ENCODE peak calls at places on chromosome 19, in ten cellular contexts. One of them, this sample, is unnamed.

GRCh38 chr19:36997152-36997842 is 80.9 kb upstream of the ZNF420 start:
- DNase-seq in ascending aorta: no peak
- DNase-seq in lower leg skin: no peak
- DNase-seq in thyroid gland: no peak
- DNase-seq in heart left ventricle: no peak
- DNase-seq in testis: no peak
- DNase-seq in transverse colon: no peak
- DNase-seq in colonic mucosa: no peak
- DNase-seq in PC-3: no peak
- DNase-seq in body of pancreas: no peak
- DNase-seq in this sample: no peak

GRCh38 chr19:3119782-3120380 is 16.0 kb upstream of the GNA15 start:
- DNase-seq in ascending aorta: no peak
- DNase-seq in lower leg skin: no peak
- DNase-seq in thyroid gland: no peak
- DNase-seq in heart left ventricle: no peak
- DNase-seq in testis: no peak
- DNase-seq in transverse colon: no peak
- DNase-seq in colonic mucosa: no peak
- DNase-seq in PC-3: no peak
- DNase-seq in body of pancreas: no peak
- DNase-seq in this sample: no peak

GRCh38 chr19:15288146-15288963 is 44.0 kb downstream of the BRD4 start:
- DNase-seq in ascending aorta: no peak
- DNase-seq in lower leg skin: peak
- DNase-seq in thyroid gland: peak
- DNase-seq in heart left ventricle: no peak
- DNase-seq in testis: peak
- DNase-seq in transverse colon: no peak
- DNase-seq in colonic mucosa: no peak
- DNase-seq in PC-3: no peak
- DNase-seq in body of pancreas: no peak
- DNase-seq in this sample: peak

GRCh38 chr19:56808717-56809392 is 31.7 kb downstream of the PEG3 start:
- DNase-seq in ascending aorta: no peak
- DNase-seq in lower leg skin: no peak
- DNase-seq in thyroid gland: no peak
- DNase-seq in heart left ventricle: no peak
- DNase-seq in testis: no peak
- DNase-seq in transverse colon: no peak
- DNase-seq in colonic mucosa: no peak
- DNase-seq in PC-3: no peak
- DNase-seq in body of pancreas: no peak
- DNase-seq in this sample: no peak

GRCh38 chr19:11987405-11988231 is 22.8 kb downstream of the ZNF763 start:
- DNase-seq in ascending aorta: peak
- DNase-seq in lower leg skin: peak
- DNase-seq in thyroid gland: peak
- DNase-seq in heart left ventricle: peak
- DNase-seq in testis: peak
- DNase-seq in transverse colon: peak
- DNase-seq in colonic mucosa: peak
- DNase-seq in PC-3: peak
- DNase-seq in body of pancreas: peak
- DNase-seq in this sample: peak

GRCh38 chr19:49427339-49427738 is 2.2 kb downstream of the GFY start:
- DNase-seq in ascending aorta: no peak
- DNase-seq in lower leg skin: no peak
- DNase-seq in thyroid gland: no peak
- DNase-seq in heart left ventricle: peak
- DNase-seq in testis: no peak
- DNase-seq in transverse colon: no peak
- DNase-seq in colonic mucosa: no peak
- DNase-seq in PC-3: no peak
- DNase-seq in body of pancreas: no peak
- DNase-seq in this sample: no peak

GRCh38 chr19:16325161-16325527 is 518 bp downstream of the KLF2 start:
- DNase-seq in ascending aorta: no peak
- DNase-seq in lower leg skin: peak
- DNase-seq in thyroid gland: no peak
- DNase-seq in heart left ventricle: peak
- DNase-seq in testis: peak
- DNase-seq in transverse colon: peak
- DNase-seq in colonic mucosa: peak
- DNase-seq in PC-3: no peak
- DNase-seq in body of pancreas: no peak
- DNase-seq in this sample: no peak

GRCh38 chr19:29537181-29537580 is 11.4 kb downstream of the VSTM2B start:
- DNase-seq in ascending aorta: peak
- DNase-seq in lower leg skin: peak
- DNase-seq in thyroid gland: no peak
- DNase-seq in heart left ventricle: no peak
- DNase-seq in testis: peak
- DNase-seq in transverse colon: no peak
- DNase-seq in colonic mucosa: no peak
- DNase-seq in PC-3: no peak
- DNase-seq in body of pancreas: no peak
- DNase-seq in this sample: no peak

GRCh38 chr19:30362156-30362754 is 9.9 kb upstream of the ZNF536 start:
- DNase-seq in ascending aorta: peak
- DNase-seq in lower leg skin: peak
- DNase-seq in thyroid gland: no peak
- DNase-seq in heart left ventricle: no peak
- DNase-seq in testis: no peak
- DNase-seq in transverse colon: no peak
- DNase-seq in colonic mucosa: no peak
- DNase-seq in PC-3: no peak
- DNase-seq in body of pancreas: no peak
- DNase-seq in this sample: no peak

GRCh38 chr19:16338470-16339360 is 14.1 kb downstream of the KLF2 start:
- DNase-seq in ascending aorta: peak
- DNase-seq in lower leg skin: no peak
- DNase-seq in thyroid gland: no peak
- DNase-seq in heart left ventricle: peak
- DNase-seq in testis: peak
- DNase-seq in transverse colon: peak
- DNase-seq in colonic mucosa: no peak
- DNase-seq in PC-3: peak
- DNase-seq in body of pancreas: peak
- DNase-seq in this sample: peak

GRCh38 chr19:9885077-9885552 is 50.0 kb downstream of the PIN1 start:
- DNase-seq in ascending aorta: no peak
- DNase-seq in lower leg skin: no peak
- DNase-seq in thyroid gland: no peak
- DNase-seq in heart left ventricle: peak
- DNase-seq in testis: peak
- DNase-seq in transverse colon: no peak
- DNase-seq in colonic mucosa: no peak
- DNase-seq in PC-3: peak
- DNase-seq in body of pancreas: peak
- DNase-seq in this sample: no peak

GRCh38 chr19:10427169-10427568 is 6.8 kb downstream of the PDE4A start:
- DNase-seq in ascending aorta: no peak
- DNase-seq in lower leg skin: no peak
- DNase-seq in thyroid gland: no peak
- DNase-seq in heart left ventricle: no peak
- DNase-seq in testis: no peak
- DNase-seq in transverse colon: no peak
- DNase-seq in colonic mucosa: no peak
- DNase-seq in PC-3: no peak
- DNase-seq in body of pancreas: no peak
- DNase-seq in this sample: no peak

GRCh38 chr19:50669319-50670101 is 20.3 kb downstream of the C19orf81 start:
- DNase-seq in ascending aorta: no peak
- DNase-seq in lower leg skin: no peak
- DNase-seq in thyroid gland: no peak
- DNase-seq in heart left ventricle: no peak
- DNase-seq in testis: peak
- DNase-seq in transverse colon: peak
- DNase-seq in colonic mucosa: peak
- DNase-seq in PC-3: peak
- DNase-seq in body of pancreas: peak
- DNase-seq in this sample: peak

GRCh38 chr19:30391554-30392551 is 19.7 kb downstream of the ZNF536 start:
- DNase-seq in ascending aorta: no peak
- DNase-seq in lower leg skin: no peak
- DNase-seq in thyroid gland: no peak
- DNase-seq in heart left ventricle: no peak
- DNase-seq in testis: no peak
- DNase-seq in transverse colon: no peak
- DNase-seq in colonic mucosa: no peak
- DNase-seq in PC-3: no peak
- DNase-seq in body of pancreas: no peak
- DNase-seq in this sample: peak

DNA sequence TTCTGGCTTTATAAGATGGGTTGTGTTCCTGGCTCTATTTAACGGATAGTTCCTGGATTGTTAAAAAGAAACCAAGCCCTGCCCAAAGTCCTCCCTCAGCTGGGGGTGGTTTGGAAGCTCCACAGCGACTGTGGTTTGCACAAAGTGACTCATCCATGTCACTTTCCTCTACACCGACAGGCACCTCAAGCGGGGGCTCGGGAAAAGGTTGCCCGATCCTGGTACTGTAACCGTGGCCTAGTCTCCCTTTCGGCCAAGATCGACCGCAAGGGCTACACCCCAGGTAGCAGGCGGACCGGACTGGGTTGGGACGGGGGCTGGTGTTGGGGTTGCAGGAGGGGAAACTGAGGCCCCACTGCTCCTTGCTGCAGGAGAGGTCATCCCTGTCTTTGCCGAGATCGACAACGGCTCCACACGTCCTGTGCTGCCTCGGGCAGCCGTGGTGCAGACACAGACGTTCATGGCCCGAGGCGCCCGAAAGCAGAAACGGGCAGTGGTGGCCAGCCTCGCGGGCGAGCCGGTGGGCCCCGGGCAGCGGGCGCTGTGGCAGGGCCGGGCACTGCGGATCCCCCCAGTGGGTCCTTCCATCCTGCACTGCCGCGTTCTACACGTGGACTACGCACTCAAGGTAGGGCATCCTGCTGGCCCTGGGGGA is 1.6 kb downstream of the ARRDC2 start:
- DNase-seq in ascending aorta: no peak
- DNase-seq in lower leg skin: no peak
- DNase-seq in thyroid gland: no peak
- DNase-seq in heart left ventricle: no peak
- DNase-seq in testis: no peak
- DNase-seq in transverse colon: no peak
- DNase-seq in colonic mucosa: no peak
- DNase-seq in PC-3: peak
- DNase-seq in body of pancreas: no peak
- DNase-seq in this sample: no peak
- H3K4me3 ChIP-seq in ascending aorta: peak
- H3K4me3 ChIP-seq in lower leg skin: peak
- H3K4me3 ChIP-seq in thyroid gland: peak
- H3K4me3 ChIP-seq in heart left ventricle: peak
- H3K4me3 ChIP-seq in testis: no peak
- H3K4me3 ChIP-seq in transverse colon: peak
- H3K4me3 ChIP-seq in colonic mucosa: peak
- H3K4me3 ChIP-seq in PC-3: peak
- H3K4me3 ChIP-seq in body of pancreas: no peak
- H3K4me3 ChIP-seq in this sample: no peak

GRCh38 chr19:45164577-45165335 is 4.0 kb upstream of the NKPD1 start:
- DNase-seq in ascending aorta: no peak
- DNase-seq in lower leg skin: peak
- DNase-seq in thyroid gland: peak
- DNase-seq in heart left ventricle: peak
- DNase-seq in testis: peak
- DNase-seq in transverse colon: peak
- DNase-seq in colonic mucosa: peak
- DNase-seq in PC-3: no peak
- DNase-seq in body of pancreas: peak
- DNase-seq in this sample: peak

GRCh38 chr19:45163751-45164150 is 3.0 kb upstream of the NKPD1 start:
- DNase-seq in ascending aorta: no peak
- DNase-seq in lower leg skin: no peak
- DNase-seq in thyroid gland: no peak
- DNase-seq in heart left ventricle: no peak
- DNase-seq in testis: no peak
- DNase-seq in transverse colon: no peak
- DNase-seq in colonic mucosa: no peak
- DNase-seq in PC-3: no peak
- DNase-seq in body of pancreas: no peak
- DNase-seq in this sample: no peak

GRCh38 chr19:45168767-45169351 is 8.1 kb upstream of the NKPD1 start:
- DNase-seq in ascending aorta: no peak
- DNase-seq in lower leg skin: no peak
- DNase-seq in thyroid gland: no peak
- DNase-seq in heart left ventricle: no peak
- DNase-seq in testis: no peak
- DNase-seq in transverse colon: no peak
- DNase-seq in colonic mucosa: no peak
- DNase-seq in PC-3: no peak
- DNase-seq in body of pancreas: no peak
- DNase-seq in this sample: no peak

GRCh38 chr19:45169602-45170001 is 8.4 kb downstream of the TRAPPC6A start:
- DNase-seq in ascending aorta: no peak
- DNase-seq in lower leg skin: no peak
- DNase-seq in thyroid gland: no peak
- DNase-seq in heart left ventricle: no peak
- DNase-seq in testis: no peak
- DNase-seq in transverse colon: no peak
- DNase-seq in colonic mucosa: no peak
- DNase-seq in PC-3: no peak
- DNase-seq in body of pancreas: no peak
- DNase-seq in this sample: no peak

GRCh38 chr19:45166723-45167252 is 6.0 kb upstream of the NKPD1 start:
- DNase-seq in ascending aorta: no peak
- DNase-seq in lower leg skin: no peak
- DNase-seq in thyroid gland: no peak
- DNase-seq in heart left ventricle: peak
- DNase-seq in testis: no peak
- DNase-seq in transverse colon: no peak
- DNase-seq in colonic mucosa: no peak
- DNase-seq in PC-3: no peak
- DNase-seq in body of pancreas: no peak
- DNase-seq in this sample: no peak
- TF ChIP-seq CTCF in ascending aorta: no peak
- TF ChIP-seq CTCF in lower leg skin: no peak
- TF ChIP-seq CTCF in thyroid gland: no peak
- TF ChIP-seq CTCF in heart left ventricle: no peak
- TF ChIP-seq CTCF in testis: no peak
- TF ChIP-seq CTCF in transverse colon: no peak
- TF ChIP-seq CTCF in colonic mucosa: no peak
- TF ChIP-seq CTCF in PC-3: no peak
- TF ChIP-seq CTCF in body of pancreas: no peak
- TF ChIP-seq CTCF in this sample: no peak

GRCh38 chr19:48400018-48400742 is 6.7 kb downstream of the GRIN2D start:
- DNase-seq in ascending aorta: peak
- DNase-seq in lower leg skin: peak
- DNase-seq in thyroid gland: no peak
- DNase-seq in heart left ventricle: peak
- DNase-seq in testis: peak
- DNase-seq in transverse colon: peak
- DNase-seq in colonic mucosa: peak
- DNase-seq in PC-3: peak
- DNase-seq in body of pancreas: no peak
- DNase-seq in this sample: peak
- H3K4me3 ChIP-seq in ascending aorta: peak
- H3K4me3 ChIP-seq in lower leg skin: no peak
- H3K4me3 ChIP-seq in thyroid gland: no peak
- H3K4me3 ChIP-seq in heart left ventricle: no peak
- H3K4me3 ChIP-seq in testis: no peak
- H3K4me3 ChIP-seq in transverse colon: no peak
- H3K4me3 ChIP-seq in colonic mucosa: no peak
- H3K4me3 ChIP-seq in PC-3: no peak
- H3K4me3 ChIP-seq in body of pancreas: no peak
- H3K4me3 ChIP-seq in this sample: no peak

GRCh38 chr19:18672606-18673337 is 10.7 kb upstream of the CRTC1 start:
- DNase-seq in ascending aorta: no peak
- DNase-seq in lower leg skin: no peak
- DNase-seq in thyroid gland: peak
- DNase-seq in heart left ventricle: no peak
- DNase-seq in testis: no peak
- DNase-seq in transverse colon: no peak
- DNase-seq in colonic mucosa: no peak
- DNase-seq in PC-3: no peak
- DNase-seq in body of pancreas: no peak
- DNase-seq in this sample: peak
- TF ChIP-seq CTCF in ascending aorta: peak
- TF ChIP-seq CTCF in lower leg skin: no peak
- TF ChIP-seq CTCF in thyroid gland: no peak
- TF ChIP-seq CTCF in heart left ventricle: no peak
- TF ChIP-seq CTCF in testis: no peak
- TF ChIP-seq CTCF in transverse colon: no peak
- TF ChIP-seq CTCF in colonic mucosa: no peak
- TF ChIP-seq CTCF in PC-3: peak
- TF ChIP-seq CTCF in body of pancreas: no peak
- TF ChIP-seq CTCF in this sample: peak

This sample was measured in astrocyte of the spinal cord.